ENCODE peak calls at places on chromosome 9, in five cellular contexts. V is astrocyte of the cerebellum, J is HTR-8/SVneo, K is T-helper 1 cell, N is adrenal gland. A is an unnamed sample.

GRCh38 chr9:125240649-125240999 is 519 bp downstream of the HSPA5 start:
- DNase-seq in V (no peak), J (no peak), K (peak; percentile 15), N (peak; percentile 78), A (peak; percentile 17)

GRCh38 chr9:112719292-112719691 is 1.4 kb upstream of the INIP start:
- DNase-seq in N (no peak), V (no peak), J (no peak), K (no peak), A (no peak)

GRCh38 chr9:36725777-36726356 is 153.2 kb downstream of the MELK start:
- DNase-seq in J (peak; percentile 17), K (no peak), V (no peak), N (no peak), A (no peak)

GRCh38 chr9:112836394-112836793 is 54.3 kb downstream of the SLC46A2 start:
- DNase-seq in J (no peak), K (no peak), N (no peak), V (no peak), A (no peak)

GRCh38 chr9:110307191-110307590 is 30.5 kb downstream of the TXNDC8 start:
- DNase-seq in N (no peak), J (no peak), K (no peak), V (no peak), A (no peak)

GRCh38 chr9:114516913-114517312 is 11.6 kb upstream of the WHRN start:
- DNase-seq in V (peak; percentile 59), K (no peak), J (no peak), N (no peak), A (no peak)

GRCh38 chr9:4147476-4148214 is 152.2 kb downstream of the GLIS3 start:
- DNase-seq in K (no peak), V (no peak), N (no peak), J (no peak), A (no peak)

GRCh38 chr9:126131066-126132010 is 195.3 kb upstream of the MVB12B start:
- DNase-seq in V (no peak), J (no peak), N (no peak), K (no peak), A (no peak)

GRCh38 chr9:112048924-112049785 is 125.9 kb downstream of the SUSD1 start:
- DNase-seq in K (no peak), N (no peak), V (peak; percentile 59), J (no peak), A (no peak)

GRCh38 chr9:108784998-108785397 is 70.8 kb downstream of the ACTL7B start:
- DNase-seq in J (no peak), V (no peak), N (no peak), K (no peak), A (no peak)

GRCh38 chr9:70470050-70471015 is 55.9 kb upstream of the KLF9 start:
- DNase-seq in N (peak; percentile 67), K (no peak), V (no peak), J (no peak), A (no peak)

A was measured in ascending aorta.